ENCODE peak calls at places on chromosome 9, in six cellular contexts. A is RPMI7951; Z is ecto neural progenitor cell; H is psoas muscle; Y is COR-L47; W is stimulated activated CD8-positive, alpha-beta memory T cell treated with anti-CD3 and anti-CD28 coated beads, Interleukin-7, amount 100 ng/mL, for 24 hours. J is an unnamed sample.

GRCh38 chr9:126874546-126875314 is 14.3 kb downstream of the ZBTB34 start:
- DNase-seq in A (no peak), Z (peak; percentile 17), H (no peak), Y (no peak), W (no peak), J (no peak)

GRCh38 chr9:14185016-14185415 is 128.9 kb downstream of the NFIB start:
- DNase-seq in A (no peak), Z (no peak), H (no peak), Y (no peak), W (no peak), J (no peak)

GRCh38 chr9:89178162-89179120 is at the start of gene SHC3:
- DNase-seq in A (peak; percentile 48), Z (peak; percentile 66), H (no peak), Y (no peak), W (no peak), J (no peak)

GRCh38 chr9:120931278-120932085 is 4.9 kb upstream of the TRAF1 start:
- DNase-seq in A (peak; percentile 63), Z (no peak), H (no peak), Y (no peak), W (no peak), J (no peak)

GRCh38 chr9:106731910-106732309 is 131.1 kb upstream of the ZNF462 start:
- DNase-seq in A (peak; percentile 38), Z (no peak), H (no peak), Y (peak; percentile 89), W (no peak), J (no peak)

GRCh38 chr9:100440071-100440470 is 13.1 kb downstream of the MSANTD3 start:
- DNase-seq in A (peak; percentile 69), Z (no peak), H (peak; percentile 57), Y (no peak), W (no peak), J (no peak)

GRCh38 chr9:98943682-98944129 is at the start of gene COL15A1:
- DNase-seq in A (peak; percentile 47), Z (peak; percentile 77), H (no peak), Y (peak; percentile 7), W (no peak), J (no peak)

GRCh38 chr9:88418715-88419540 is 30.7 kb downstream of the SPIN1 start:
- DNase-seq in A (peak; percentile 19), Z (no peak), H (no peak), Y (no peak), W (no peak), J (no peak)

GRCh38 chr9:6711403-6711802 is 46.4 kb upstream of the KDM4C start:
- DNase-seq in A (peak; percentile 20), Z (no peak), H (no peak), Y (no peak), W (no peak), J (no peak)

GRCh38 chr9:85484235-85484634 is 257.5 kb downstream of the AGTPBP1 start:
- DNase-seq in A (no peak), Z (no peak), H (no peak), Y (no peak), W (no peak), J (no peak)

GRCh38 chr9:85931495-85931894 is 9.5 kb upstream of the NAA35 start:
- DNase-seq in A (no peak), Z (no peak), H (no peak), Y (no peak), W (no peak), J (no peak)

GRCh38 chr9:85163415-85163814 is 493.9 kb downstream of the NTRK2 start:
- DNase-seq in A (peak; percentile 2), Z (no peak), H (no peak), Y (no peak), W (no peak), J (no peak)

GRCh38 chr9:19136129-19136528 is 8.8 kb upstream of the PLIN2 start:
- DNase-seq in A (no peak), Z (no peak), H (no peak), Y (no peak), W (no peak), J (no peak)

GRCh38 chr9:135903358-135903656 is 4.0 kb downstream of the CAMSAP1 start:
- DNase-seq in A (no peak), Z (no peak), H (no peak), Y (no peak), W (no peak), J (peak; percentile 60)

GRCh38 chr9:87338075-87338989 is 159.3 kb upstream of the DAPK1 start:
- DNase-seq in A (no peak), Z (no peak), H (no peak), Y (no peak), W (no peak), J (no peak)

GRCh38 chr9:76472925-76473324 is 13.9 kb downstream of the GCNT1 start:
- DNase-seq in A (peak; percentile 49), Z (no peak), H (no peak), Y (peak; percentile 14), W (no peak), J (no peak)

GRCh38 chr9:16058131-16058549 is 505.3 kb downstream of the CCDC171 start:
- DNase-seq in A (peak; percentile 78), Z (no peak), H (no peak), Y (no peak), W (no peak), J (no peak)

GRCh38 chr9:125536184-125537152 is 170.5 kb downstream of the MAPKAP1 start:
- DNase-seq in A (peak; percentile 58), Z (peak; percentile 39), H (no peak), Y (peak; percentile 49), W (no peak), J (no peak)

GRCh38 chr9:124441291-124441690 is 9.0 kb upstream of the ADGRD2 start:
- DNase-seq in A (no peak), Z (no peak), H (no peak), Y (no peak), W (no peak), J (no peak)

GRCh38 chr9:114178076-114178475 is 22.7 kb downstream of the COL27A1 start:
- DNase-seq in A (no peak), Z (no peak), H (peak; percentile 31), Y (no peak), W (no peak), J (no peak)

GRCh38 chr9:121674952-121675351 is 23.5 kb downstream of the DAB2IP start:
- DNase-seq in A (peak; percentile 35), Z (no peak), H (peak; percentile 53), Y (no peak), W (no peak), J (no peak)

GRCh38 chr9:76887003-76887821 is 18.7 kb downstream of the PRUNE2 start:
- DNase-seq in A (no peak), Z (no peak), H (no peak), Y (no peak), W (no peak), J (no peak)

GRCh38 chr9:95143591-95144561 is 173.6 kb downstream of the FANCC start:
- DNase-seq in A (no peak), Z (no peak), H (peak; percentile 93), Y (no peak), W (no peak), J (no peak)